ENCODE peak calls at places on chromosomes 5 and 9, in seven cellular contexts. One of them, this sample, is unnamed. For H3K36me3, the result is how much of the 10 kb centered on the place peaks cover.

GRCh38 chr5:113606298-113607134 is 93.0 kb downstream of the YTHDC2 start:
- DNase-seq in thyroid gland: peak
- DNase-seq in adrenal gland: peak
- DNase-seq in ovary: peak
- DNase-seq in tibial nerve: peak
- DNase-seq in transverse colon: peak
- DNase-seq in uterus: peak
- DNase-seq in this sample: peak

GRCh38 chr5:88672644-88673493 is 210.1 kb downstream of the MEF2C start:
- DNase-seq in thyroid gland: no peak
- DNase-seq in adrenal gland: no peak
- DNase-seq in ovary: no peak
- DNase-seq in tibial nerve: no peak
- DNase-seq in transverse colon: no peak
- DNase-seq in uterus: no peak
- DNase-seq in this sample: no peak

GRCh38 chr5:11683666-11684065 is 220.6 kb downstream of the CTNND2 start:
- DNase-seq in thyroid gland: no peak
- DNase-seq in adrenal gland: peak
- DNase-seq in ovary: no peak
- DNase-seq in tibial nerve: peak
- DNase-seq in transverse colon: peak
- DNase-seq in uterus: no peak
- DNase-seq in this sample: peak

GRCh38 chr5:149488645-149489306 is 62.5 kb downstream of the CSNK1A1 start:
- DNase-seq in thyroid gland: peak
- DNase-seq in adrenal gland: no peak
- DNase-seq in ovary: no peak
- DNase-seq in tibial nerve: no peak
- DNase-seq in transverse colon: peak
- DNase-seq in uterus: no peak
- DNase-seq in this sample: no peak

GRCh38 chr5:150092159-150092787 is 5.9 kb upstream of the CSF1R start:
- DNase-seq in thyroid gland: no peak
- DNase-seq in adrenal gland: no peak
- DNase-seq in ovary: no peak
- DNase-seq in tibial nerve: no peak
- DNase-seq in transverse colon: no peak
- DNase-seq in uterus: no peak
- DNase-seq in this sample: no peak

GRCh38 chr5:155936520-155937406 is 390.2 kb upstream of the SGCD start:
- DNase-seq in thyroid gland: no peak
- DNase-seq in adrenal gland: no peak
- DNase-seq in ovary: peak
- DNase-seq in tibial nerve: no peak
- DNase-seq in transverse colon: no peak
- DNase-seq in uterus: no peak
- DNase-seq in this sample: peak

GRCh38 chr5:2222246-2222645 is 339.5 kb upstream of the IRX4 start:
- DNase-seq in thyroid gland: no peak
- DNase-seq in adrenal gland: no peak
- DNase-seq in ovary: no peak
- DNase-seq in tibial nerve: no peak
- DNase-seq in transverse colon: no peak
- DNase-seq in uterus: no peak
- DNase-seq in this sample: no peak

GRCh38 chr9:129567329-129567728 is 53.6 kb downstream of the C9orf50 start:
- DNase-seq in thyroid gland: no peak
- DNase-seq in adrenal gland: peak
- DNase-seq in ovary: no peak
- DNase-seq in tibial nerve: no peak
- DNase-seq in transverse colon: no peak
- DNase-seq in uterus: no peak
- DNase-seq in this sample: no peak

GRCh38 chr5:135442387-135443256 is 4.5 kb downstream of the DCANP1 start:
- DNase-seq in thyroid gland: no peak
- DNase-seq in adrenal gland: peak
- DNase-seq in ovary: no peak
- DNase-seq in tibial nerve: no peak
- DNase-seq in transverse colon: no peak
- DNase-seq in uterus: no peak
- DNase-seq in this sample: no peak

GRCh38 chr9:72657023-72657422 is 135.6 kb downstream of the TMC1 start:
- DNase-seq in thyroid gland: no peak
- DNase-seq in adrenal gland: no peak
- DNase-seq in ovary: no peak
- DNase-seq in tibial nerve: no peak
- DNase-seq in transverse colon: no peak
- DNase-seq in uterus: no peak
- DNase-seq in this sample: no peak

GRCh38 chr9:100927778-100928177 is 100.7 kb upstream of the PLPPR1 start:
- DNase-seq in thyroid gland: no peak
- DNase-seq in adrenal gland: no peak
- DNase-seq in ovary: no peak
- DNase-seq in tibial nerve: no peak
- DNase-seq in transverse colon: no peak
- DNase-seq in uterus: no peak
- DNase-seq in this sample: no peak

GRCh38 chr5:14781106-14781505 is 90.5 kb downstream of the ANKH start:
- DNase-seq in thyroid gland: no peak
- DNase-seq in adrenal gland: no peak
- DNase-seq in ovary: no peak
- DNase-seq in tibial nerve: no peak
- DNase-seq in transverse colon: no peak
- DNase-seq in uterus: no peak
- DNase-seq in this sample: no peak

GRCh38 chr9:130857864-130858730 is 23.0 kb downstream of the ABL1 start:
- DNase-seq in thyroid gland: peak
- DNase-seq in adrenal gland: no peak
- DNase-seq in ovary: peak
- DNase-seq in tibial nerve: peak
- DNase-seq in transverse colon: peak
- DNase-seq in uterus: peak
- DNase-seq in this sample: peak

GRCh38 chr5:126472538-126472889 is 49.3 kb downstream of the GRAMD2B start:
- DNase-seq in thyroid gland: no peak
- DNase-seq in adrenal gland: no peak
- DNase-seq in ovary: no peak
- DNase-seq in tibial nerve: no peak
- DNase-seq in transverse colon: no peak
- DNase-seq in uterus: no peak
- DNase-seq in this sample: no peak

GRCh38 chr5:55649963-55650362 is 62.2 kb downstream of the SLC38A9 start:
- DNase-seq in thyroid gland: no peak
- DNase-seq in adrenal gland: no peak
- DNase-seq in ovary: no peak
- DNase-seq in tibial nerve: no peak
- DNase-seq in transverse colon: no peak
- DNase-seq in uterus: no peak
- DNase-seq in this sample: no peak

DNA sequence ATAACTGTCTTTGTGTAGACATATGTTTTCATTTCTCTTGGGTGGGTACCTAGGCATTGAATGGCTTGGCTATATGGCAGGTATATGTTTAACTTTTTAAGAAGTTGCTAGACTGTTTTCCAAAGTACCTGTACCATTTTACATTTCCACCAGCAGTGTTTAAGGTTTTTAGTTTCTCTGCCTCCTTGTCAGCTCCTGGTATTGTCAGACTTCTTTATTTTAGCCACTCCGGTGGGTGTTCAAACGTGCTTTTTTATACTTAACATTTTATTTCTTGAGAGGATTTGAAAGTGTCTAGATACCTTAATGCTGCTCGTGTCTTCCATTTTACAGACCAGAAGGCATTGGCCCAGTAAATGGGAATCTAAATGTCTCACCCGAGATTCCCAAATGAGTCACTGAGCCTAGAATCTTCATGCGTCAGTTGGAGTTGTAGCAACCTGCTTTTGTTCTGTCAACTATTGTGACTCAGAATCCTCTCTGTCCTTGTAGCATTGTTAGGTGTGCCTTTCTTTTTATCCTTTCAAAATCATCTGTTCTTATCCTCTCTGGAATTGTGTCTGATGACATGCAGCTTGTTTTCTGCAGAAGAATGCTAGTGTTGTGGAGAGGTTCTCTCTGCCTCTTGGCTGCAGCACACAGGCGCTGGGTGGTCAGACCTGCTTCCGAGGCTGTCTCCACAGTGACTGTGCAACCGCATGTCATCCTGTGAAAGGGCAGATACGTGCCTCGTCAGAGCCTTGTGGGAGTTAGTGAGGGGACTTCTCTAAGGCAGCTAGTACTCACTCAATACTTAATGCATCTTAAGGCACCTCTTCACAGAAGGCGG is 291.8 kb downstream of the AOPEP start:
- DNase-seq in thyroid gland: peak
- DNase-seq in adrenal gland: peak
- DNase-seq in ovary: no peak
- DNase-seq in tibial nerve: peak
- DNase-seq in transverse colon: no peak
- DNase-seq in uterus: no peak
- DNase-seq in this sample: peak
- TF ChIP-seq POLR2A in thyroid gland: no peak
- TF ChIP-seq POLR2A in adrenal gland: peak
- TF ChIP-seq POLR2A in ovary: no peak
- TF ChIP-seq POLR2A in tibial nerve: no peak
- TF ChIP-seq POLR2A in transverse colon: no peak
- TF ChIP-seq POLR2A in uterus: no peak
- TF ChIP-seq POLR2A in this sample: no peak

GRCh38 chr5:172878585-172879433 is 44.8 kb downstream of the ERGIC1 start:
- DNase-seq in thyroid gland: no peak
- DNase-seq in adrenal gland: peak
- DNase-seq in ovary: peak
- DNase-seq in tibial nerve: no peak
- DNase-seq in transverse colon: no peak
- DNase-seq in uterus: no peak
- DNase-seq in this sample: no peak
- H3K4me3 ChIP-seq in thyroid gland: no peak
- H3K4me3 ChIP-seq in adrenal gland: no peak
- H3K4me3 ChIP-seq in ovary: no peak
- H3K4me3 ChIP-seq in tibial nerve: no peak
- H3K4me3 ChIP-seq in transverse colon: no peak
- H3K4me3 ChIP-seq in uterus: no peak
- H3K4me3 ChIP-seq in this sample: peak

GRCh38 chr5:87399720-87400119 is 13.0 kb downstream of the CCNH start:
- DNase-seq in thyroid gland: no peak
- DNase-seq in adrenal gland: no peak
- DNase-seq in ovary: no peak
- DNase-seq in tibial nerve: no peak
- DNase-seq in transverse colon: no peak
- DNase-seq in uterus: no peak
- DNase-seq in this sample: no peak
- H3K36me3 ChIP-seq in thyroid gland: under half
- H3K36me3 ChIP-seq in adrenal gland: half or more
- H3K36me3 ChIP-seq in ovary: under half
- H3K36me3 ChIP-seq in tibial nerve: under half
- H3K36me3 ChIP-seq in transverse colon: under half
- H3K36me3 ChIP-seq in uterus: under half
- H3K36me3 ChIP-seq in this sample: half or more

DNA sequence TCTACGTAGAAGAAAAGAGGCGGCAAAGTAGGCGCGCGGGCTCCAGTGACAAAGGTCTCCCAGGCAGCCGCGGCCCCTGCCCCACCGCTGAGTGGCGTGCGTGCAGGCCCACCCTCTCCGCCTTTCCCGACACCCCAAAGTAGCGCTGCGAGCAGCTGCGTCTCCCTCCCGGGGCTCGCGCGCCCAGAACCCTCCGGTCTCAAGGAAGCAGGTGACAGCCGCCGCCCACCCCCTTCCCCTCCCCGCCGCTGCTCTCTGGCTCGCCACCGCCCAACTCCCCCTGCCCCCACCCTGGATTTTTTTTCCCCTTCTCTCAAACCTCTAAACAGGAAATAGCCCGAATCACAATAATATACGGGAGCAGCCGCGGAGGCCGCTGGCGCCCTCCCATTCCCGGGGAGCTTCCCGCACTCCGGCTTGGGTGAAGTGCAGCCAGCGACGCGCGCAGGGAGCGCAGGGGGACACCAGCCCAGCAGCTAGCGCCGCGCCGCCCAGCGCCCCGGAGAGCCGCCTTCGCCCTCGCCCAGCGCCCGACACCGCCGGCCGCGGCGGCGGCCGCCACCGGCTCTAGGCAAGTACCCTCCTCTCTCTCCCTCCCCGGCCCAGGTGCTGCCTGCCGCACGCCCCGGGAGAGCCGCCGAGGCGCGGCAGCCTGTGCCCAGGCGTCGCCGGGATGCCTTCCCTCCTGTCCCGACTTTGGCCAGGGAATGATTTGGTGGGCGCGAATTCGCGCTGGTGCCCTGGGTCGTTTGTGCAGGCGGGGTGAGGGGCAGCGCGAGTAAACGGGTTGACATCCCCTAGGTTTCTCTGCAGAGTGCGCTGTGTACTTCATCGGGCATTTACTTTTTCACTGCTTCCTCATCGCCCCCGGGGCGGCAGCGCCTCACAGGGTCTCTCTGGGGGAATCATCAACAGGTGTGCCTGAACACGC is 52.7 kb upstream of the TJP2 start:
- DNase-seq in thyroid gland: peak
- DNase-seq in adrenal gland: peak
- DNase-seq in ovary: peak
- DNase-seq in tibial nerve: no peak
- DNase-seq in transverse colon: peak
- DNase-seq in uterus: peak
- DNase-seq in this sample: peak
- TF ChIP-seq POLR2A in thyroid gland: peak
- TF ChIP-seq POLR2A in adrenal gland: no peak
- TF ChIP-seq POLR2A in ovary: no peak
- TF ChIP-seq POLR2A in tibial nerve: no peak
- TF ChIP-seq POLR2A in transverse colon: peak
- TF ChIP-seq POLR2A in uterus: no peak
- TF ChIP-seq POLR2A in this sample: no peak

This sample was measured in heart left ventricle.